ENCODE peak calls at places on chromosomes 4 and X, in ten cellular contexts. E is cardiac fibroblast, A is PC-3, K is neural crest cell, G is adrenal gland, I is fibroblast of pulmonary artery, Z is foreskin fibroblast, C is uterus, T is heart left ventricle, N is cardiac muscle cell. H is an unnamed sample.

GRCh38 chrX:142089193-142089592 is 115.9 kb downstream of the MAGEC2 start:
- DNase-seq in C (no peak), A (peak), T (no peak), G (no peak), I (peak), E (peak), Z (peak), N (peak), K (no peak), H (no peak)

GRCh38 chr4:687048-687974 is 1.6 kb downstream of the SLC49A3 start:
- DNase-seq in Z (peak), I (peak), C (peak), T (peak), G (peak), A (peak), K (no peak), E (peak), N (peak), H (no peak)

GRCh38 chr4:87109121-87109520 is 111.3 kb downstream of the KLHL8 start:
- DNase-seq in A (no peak), N (no peak), G (no peak), K (no peak), I (no peak), T (no peak), Z (no peak), C (no peak), E (no peak), H (no peak)

GRCh38 chrX:989959-990510 is 222.4 kb downstream of the CRLF2 start:
- DNase-seq in T (peak), N (peak), G (peak), Z (peak), I (peak), A (no peak), C (peak), K (peak), E (peak), H (no peak)

GRCh38 chr4:118154643-118155042 is 120.4 kb downstream of the NDST3 start:
- DNase-seq in G (no peak), I (no peak), K (no peak), Z (peak), N (no peak), E (no peak), C (no peak), A (no peak), T (no peak), H (no peak)

GRCh38 chr4:1626151-1626550 is 58.0 kb downstream of the FAM53A start:
- DNase-seq in E (no peak), I (no peak), T (no peak), Z (no peak), G (no peak), N (no peak), C (no peak), K (no peak), A (no peak), H (no peak)

GRCh38 chrX:8864151-8864550 is 63.0 kb upstream of the FAM9A start:
- DNase-seq in G (peak), E (no peak), T (no peak), I (peak), K (no peak), A (no peak), N (no peak), C (no peak), Z (no peak), H (no peak)

GRCh38 chr4:163922302-163922701 is 427.8 kb downstream of the TMA16 start:
- DNase-seq in E (no peak), C (no peak), G (no peak), A (no peak), K (no peak), Z (no peak), T (no peak), I (no peak), N (no peak), H (no peak)

GRCh38 chr4:7295917-7296660 is 103.8 kb downstream of the SORCS2 start:
- DNase-seq in N (peak), C (peak), G (peak), Z (peak), E (peak), I (peak), T (peak), K (no peak), A (peak), H (no peak)

GRCh38 chrX:128906753-128907152 is 616.5 kb downstream of the SMARCA1 start:
- DNase-seq in C (no peak), K (no peak), Z (no peak), E (no peak), A (no peak), G (no peak), I (no peak), T (no peak), N (no peak), H (no peak)

GRCh38 chrX:11741574-11741973 is 16.5 kb upstream of the MSL3 start:
- DNase-seq in K (no peak), N (peak), T (no peak), I (no peak), G (no peak), A (no peak), C (no peak), Z (no peak), E (peak), H (no peak)

GRCh38 chr4:176335421-176335820 is 15.7 kb downstream of the SPCS3 start:
- DNase-seq in C (no peak), G (no peak), K (no peak), Z (peak), A (peak), I (peak), T (no peak), E (peak), N (peak), H (no peak)

GRCh38 chr4:176339936-176340761 is 20.4 kb downstream of the SPCS3 start:
- DNase-seq in E (no peak), A (no peak), I (peak), T (no peak), G (no peak), K (no peak), N (no peak), C (no peak), Z (peak), H (no peak)

GRCh38 chr4:176342384-176342783 is 22.6 kb downstream of the SPCS3 start:
- DNase-seq in E (no peak), G (no peak), K (no peak), C (no peak), I (no peak), Z (no peak), N (no peak), T (no peak), A (no peak), H (no peak)

GRCh38 chr4:176343286-176343685 is 23.5 kb downstream of the SPCS3 start:
- DNase-seq in I (no peak), K (no peak), Z (no peak), C (no peak), N (no peak), G (no peak), T (no peak), E (no peak), A (no peak), H (no peak)

GRCh38 chr4:176340871-176341685 is 21.3 kb downstream of the SPCS3 start:
- DNase-seq in I (peak), T (no peak), C (no peak), A (peak), G (no peak), N (peak), K (peak), E (peak), Z (peak), H (no peak)
- TF ChIP-seq CTCF in I (peak), T (peak), C (peak), A (peak), G (no peak), N (peak), K (peak), E (peak), Z (peak), H (peak)

GRCh38 chr4:10016169-10016568 is 5.1 kb downstream of the SLC2A9 start:
- DNase-seq in K (no peak), Z (no peak), A (no peak), T (no peak), N (no peak), G (no peak), I (no peak), E (no peak), C (no peak), H (no peak)

GRCh38 chr4:10018818-10019438 is 2.4 kb downstream of the SLC2A9 start:
- DNase-seq in N (peak), Z (peak), G (peak), K (peak), C (peak), T (peak), E (peak), A (peak), I (peak), H (peak)

GRCh38 chr4:10015140-10015753 is 6.0 kb downstream of the SLC2A9 start:
- DNase-seq in Z (peak), A (peak), I (peak), K (peak), T (no peak), G (peak), E (peak), C (no peak), N (peak), H (no peak)

GRCh38 chr4:10019521-10020051 is 1.7 kb downstream of the SLC2A9 start:
- DNase-seq in T (no peak), G (no peak), I (no peak), K (no peak), C (no peak), N (no peak), Z (no peak), E (no peak), A (no peak), H (no peak)

DNA sequence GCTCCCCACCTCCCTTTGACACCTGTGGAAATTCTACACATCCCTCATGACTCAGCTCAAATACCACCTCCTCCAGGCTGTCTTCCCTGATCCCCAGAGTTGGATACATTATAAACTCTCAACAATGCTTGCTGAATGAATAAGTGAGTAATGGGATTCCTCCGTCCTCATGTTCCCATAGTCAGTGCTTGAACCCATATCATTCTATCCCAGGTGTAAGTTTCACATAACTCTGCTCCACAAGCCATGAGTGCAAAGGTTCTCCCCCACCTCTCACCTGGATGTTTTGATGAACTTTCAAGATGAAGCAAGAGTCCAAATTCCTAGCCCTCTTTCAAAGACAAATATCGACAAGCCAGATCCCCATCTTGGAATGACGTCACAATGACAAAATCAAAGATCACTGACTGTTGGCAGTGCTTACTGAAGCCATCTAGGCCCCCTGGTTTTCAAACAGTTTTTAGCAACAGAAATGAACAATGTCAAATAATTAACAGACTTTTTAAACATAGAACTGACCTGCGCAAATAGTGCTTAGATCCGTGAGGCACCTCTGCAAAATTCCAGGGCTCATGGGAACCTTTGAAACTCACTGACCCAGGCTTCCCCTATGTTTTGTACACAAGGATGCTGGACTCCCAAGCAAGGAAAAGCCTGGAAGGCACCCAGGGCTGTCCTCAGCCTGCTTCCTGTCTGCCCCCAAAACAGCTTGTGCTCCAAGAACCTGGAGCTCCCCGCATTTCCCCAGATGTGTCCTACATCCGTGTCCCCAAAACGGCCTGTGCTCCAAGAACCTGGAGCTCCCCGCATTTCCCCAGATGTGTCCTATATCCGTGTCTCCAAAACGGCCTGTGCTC is 4.0 kb downstream of the SLC2A9 start:
- DNase-seq in Z (no peak), K (no peak), I (no peak), G (no peak), N (no peak), T (no peak), C (no peak), A (no peak), E (no peak), H (no peak)
- TF ChIP-seq CTCF in Z (no peak), K (no peak), I (no peak), G (no peak), N (no peak), T (no peak), C (no peak), A (no peak), E (no peak), H (no peak)

GRCh38 chr4:37934609-37935008 is 25.6 kb upstream of the PTTG2 start:
- DNase-seq in Z (no peak), K (no peak), E (no peak), G (no peak), T (no peak), N (no peak), A (no peak), I (no peak), C (no peak), H (no peak)

GRCh38 chr4:37938208-37938607 is 22.0 kb upstream of the PTTG2 start:
- DNase-seq in T (no peak), G (no peak), N (no peak), Z (no peak), E (no peak), K (no peak), I (no peak), C (no peak), A (no peak), H (no peak)

GRCh38 chr4:37934096-37934495 is 26.1 kb upstream of the PTTG2 start:
- DNase-seq in C (no peak), Z (no peak), A (no peak), K (no peak), I (no peak), N (no peak), T (no peak), E (no peak), G (no peak), H (no peak)

GRCh38 chr4:37935026-37935425 is 25.2 kb upstream of the PTTG2 start:
- DNase-seq in A (no peak), E (no peak), C (no peak), T (no peak), I (no peak), G (no peak), K (no peak), N (no peak), Z (no peak), H (no peak)

DNA sequence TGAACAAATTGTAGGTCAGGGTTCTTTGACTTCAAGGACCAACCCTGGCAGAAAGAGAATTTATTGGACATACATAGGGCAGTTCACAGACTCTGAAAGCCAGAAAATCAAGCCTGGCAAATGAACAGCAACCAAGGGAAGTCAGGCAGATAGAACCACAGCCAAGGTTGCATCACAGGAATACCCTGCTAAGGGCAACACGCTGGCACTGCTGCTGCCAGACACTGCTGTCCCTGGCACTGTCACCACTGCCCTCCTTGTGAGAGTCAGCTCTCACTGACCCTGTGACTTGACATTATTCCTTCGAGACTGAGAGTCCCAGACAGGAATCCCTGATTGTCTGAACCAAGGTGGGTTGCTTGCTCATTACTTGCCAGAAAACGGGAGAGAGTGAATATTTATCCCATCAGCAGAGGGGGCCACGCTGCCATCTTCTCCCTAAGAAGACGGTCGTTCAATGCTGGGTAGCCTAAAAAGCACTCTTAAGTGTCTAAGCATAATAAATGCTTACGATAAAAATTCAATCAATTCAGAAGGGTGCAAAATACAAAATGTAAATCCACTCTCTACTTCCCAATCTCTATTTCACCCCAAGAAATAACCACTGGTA is 23.2 kb upstream of the PTTG2 start:
- DNase-seq in A (no peak), C (no peak), N (peak), Z (no peak), T (peak), I (no peak), K (no peak), G (peak), E (no peak), H (no peak)
- TF ChIP-seq CTCF in A (no peak), C (no peak), N (no peak), Z (no peak), T (no peak), I (no peak), K (no peak), G (no peak), E (no peak), H (no peak)

DNA sequence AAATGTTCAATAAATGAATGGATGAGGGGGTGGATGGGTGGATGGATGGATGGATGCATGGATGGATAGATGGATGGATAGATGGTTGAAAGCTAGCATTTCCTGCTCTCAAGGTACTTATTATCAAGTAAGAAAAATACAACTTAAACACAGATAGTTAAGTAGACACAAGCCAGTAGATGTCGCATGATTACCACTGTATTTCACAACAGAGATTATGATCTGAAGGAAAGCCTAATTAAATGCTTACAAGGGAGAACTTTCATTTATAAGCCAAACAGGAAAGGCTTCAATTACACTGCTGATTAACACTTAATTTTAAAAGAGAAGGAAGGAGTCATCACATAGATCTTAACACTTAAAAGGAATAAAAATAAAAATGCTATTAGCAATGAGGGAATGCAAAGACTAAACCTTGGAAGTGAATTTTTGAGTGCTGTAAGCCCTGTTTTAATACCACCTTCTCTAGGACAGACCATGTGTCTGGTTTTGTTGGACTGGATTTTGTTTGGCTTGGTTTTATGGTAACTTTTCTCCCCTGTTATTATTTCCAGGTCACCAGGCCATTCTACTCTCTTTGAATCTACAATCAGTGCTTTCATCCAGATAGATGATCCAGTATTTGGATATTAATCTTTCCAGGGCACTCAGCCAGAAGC is 75.4 kb upstream of the SLC39A8 start:
- DNase-seq in C (no peak), I (no peak), E (peak), G (no peak), T (no peak), Z (peak), K (no peak), N (no peak), A (peak), H (no peak)
- TF ChIP-seq CTCF in C (peak), I (no peak), E (no peak), G (peak), T (no peak), Z (no peak), K (no peak), N (no peak), A (peak), H (no peak)

DNA sequence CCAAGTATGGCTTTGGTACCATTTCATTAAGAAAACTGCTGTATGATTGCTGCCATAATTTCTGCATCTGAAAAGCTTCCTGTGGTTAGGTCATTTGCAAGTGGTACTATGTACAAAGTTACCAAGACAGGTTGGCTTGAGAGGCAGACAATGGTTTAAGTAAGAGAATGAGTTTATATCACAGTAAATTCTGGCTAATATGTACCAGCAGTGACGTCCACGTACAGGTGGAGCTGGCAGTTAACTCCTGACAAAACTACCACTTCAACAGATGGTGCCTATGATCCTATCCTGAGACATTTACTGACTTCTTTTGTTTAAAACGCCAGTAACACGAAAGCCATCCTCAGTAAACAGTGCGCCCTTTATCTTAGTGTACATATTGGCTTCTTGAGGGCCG is 198.4 kb downstream of the NR3C2 start:
- DNase-seq in T (no peak), E (no peak), A (no peak), G (no peak), Z (no peak), I (no peak), N (no peak), K (no peak), C (no peak), H (no peak)
- TF ChIP-seq CTCF in T (no peak), E (no peak), A (no peak), G (no peak), Z (no peak), I (no peak), N (no peak), K (no peak), C (no peak), H (no peak)

GRCh38 chrX:20547649-20548051 is 280.9 kb upstream of the RPS6KA3 start:
- DNase-seq in T (no peak), N (peak), I (peak), E (peak), G (peak), C (peak), K (no peak), A (peak), Z (peak), H (no peak)

GRCh38 chrX:20545538-20545937 is 278.8 kb upstream of the RPS6KA3 start:
- DNase-seq in N (peak), T (no peak), I (no peak), K (no peak), Z (no peak), G (no peak), A (no peak), E (no peak), C (no peak), H (no peak)

GRCh38 chrX:20538974-20539373 is 272.3 kb upstream of the RPS6KA3 start:
- DNase-seq in C (no peak), T (no peak), E (no peak), K (no peak), N (no peak), G (no peak), Z (no peak), A (no peak), I (no peak), H (no peak)

DNA sequence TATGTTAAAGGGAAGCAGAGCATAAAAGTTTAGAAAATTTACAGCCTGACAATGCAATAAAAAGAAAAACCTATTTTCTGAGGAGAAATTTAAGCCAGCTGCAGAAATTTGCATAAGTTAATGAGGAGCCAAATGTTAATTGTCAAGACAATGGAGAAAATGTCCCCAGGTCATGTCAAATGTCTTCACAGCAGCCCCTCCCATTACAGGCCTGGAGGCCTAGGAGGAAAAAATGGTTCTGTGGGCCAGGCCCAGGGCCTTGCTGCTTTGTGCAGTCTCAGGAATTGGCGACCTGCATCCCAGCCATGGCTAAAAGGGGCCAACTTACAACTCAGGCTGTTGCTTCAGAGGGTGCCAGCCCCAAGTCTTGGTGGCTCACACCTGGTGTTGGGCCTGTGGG is 275.4 kb upstream of the RPS6KA3 start:
- DNase-seq in N (no peak), I (no peak), Z (no peak), K (no peak), C (no peak), G (no peak), E (no peak), A (no peak), T (no peak), H (no peak)
- TF ChIP-seq CTCF in N (no peak), I (no peak), Z (no peak), K (no peak), C (no peak), G (no peak), E (no peak), A (no peak), T (no peak), H (no peak)

H was measured in activated B cell treated with CpG ODN at 0.5 μM for 24 hours.